ENCODE peak calls at places on chromosomes 2 and 18, in five cellular contexts. N is tibial nerve, P is upper lobe of left lung, D is AG04449, H is endothelial cell. T is an unnamed sample.

GRCh38 chr2:8103085-8103708 is 578.7 kb upstream of the ID2 start:
- DNase-seq in N (no peak), P (no peak), D (no peak), H (no peak), T (no peak)

GRCh38 chr2:150676747-150677382 is 189.4 kb upstream of the RND3 start:
- DNase-seq in N (no peak), P (no peak), D (no peak), H (no peak), T (no peak)

GRCh38 chr2:47288864-47289263 is 114.1 kb upstream of the MSH2 start:
- DNase-seq in N (no peak), P (no peak), D (peak; percentile 95), H (no peak), T (no peak)

GRCh38 chr2:32135409-32135808 is 30.3 kb upstream of the SLC30A6 start:
- DNase-seq in N (no peak), P (no peak), D (peak; percentile 28), H (no peak), T (no peak)

GRCh38 chr2:17557596-17557995 is 17.1 kb downstream of the VSNL1 start:
- DNase-seq in N (no peak), P (no peak), D (no peak), H (no peak), T (no peak)

GRCh38 chr2:109343460-109343859 is 214.5 kb downstream of the SH3RF3 start:
- DNase-seq in N (no peak), P (no peak), D (no peak), H (no peak), T (no peak)

GRCh38 chr2:182301093-182301492 is 125.7 kb downstream of the PDE1A start:
- DNase-seq in N (no peak), P (no peak), D (no peak), H (no peak), T (no peak)

GRCh38 chr2:224104668-224105386 is 65.7 kb upstream of the SERPINE2 start:
- DNase-seq in N (no peak), P (no peak), D (no peak), H (no peak), T (no peak)

GRCh38 chr18:6920099-6920955 is 190.8 kb downstream of the ARHGAP28 start:
- DNase-seq in N (peak; percentile 79), P (no peak), D (peak; percentile 24), H (peak; percentile 80), T (peak; percentile 62)

GRCh38 chr18:58544179-58544578 is 84.7 kb downstream of the ALPK2 start:
- DNase-seq in N (no peak), P (no peak), D (no peak), H (no peak), T (no peak)

GRCh38 chr18:74155276-74155675 is 7.0 kb downstream of the TIMM21 start:
- DNase-seq in N (no peak), P (no peak), D (no peak), H (no peak), T (no peak)

GRCh38 chr18:3479978-3480377 is 30.0 kb downstream of the TGIF1 start:
- DNase-seq in N (no peak), P (no peak), D (no peak), H (no peak), T (no peak)

GRCh38 chr18:3482258-3482657 is 32.3 kb downstream of the TGIF1 start:
- DNase-seq in N (no peak), P (no peak), D (no peak), H (no peak), T (no peak)

GRCh38 chr18:3478262-3478978 is 28.4 kb downstream of the TGIF1 start:
- DNase-seq in N (no peak), P (no peak), D (no peak), H (no peak), T (no peak)

GRCh38 chr18:3480827-3481226 is 30.9 kb downstream of the TGIF1 start:
- DNase-seq in N (no peak), P (no peak), D (no peak), H (no peak), T (no peak)

DNA sequence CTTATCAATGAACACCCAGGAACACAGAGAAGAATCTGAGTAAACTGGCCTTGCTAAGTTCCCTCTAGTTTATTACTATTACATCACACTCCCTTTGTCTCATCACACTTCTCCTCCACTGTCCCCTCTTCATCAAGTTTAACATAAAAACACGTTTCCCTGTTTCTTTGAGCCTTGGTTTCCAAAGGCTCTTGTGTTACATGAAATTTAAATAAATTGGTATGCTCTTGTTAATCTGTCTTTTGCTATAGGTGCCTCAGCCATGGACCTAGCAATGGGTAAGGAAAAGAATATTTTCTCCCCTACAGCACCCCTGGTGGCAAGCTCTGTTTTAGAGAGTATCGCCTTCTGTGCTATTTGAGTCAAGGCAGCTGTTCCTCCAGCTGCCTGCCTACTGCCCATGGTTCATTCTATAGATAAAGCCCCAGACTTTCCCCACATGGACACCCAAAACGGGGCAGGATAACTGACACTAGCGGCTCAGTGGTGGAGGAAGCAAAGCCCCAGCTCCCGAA is 31.8 kb downstream of the TGIF1 start:
- DNase-seq in N (no peak), P (no peak), D (no peak), H (peak; percentile 39), T (peak; percentile 36)
- TF ChIP-seq CTCF in N (peak; percentile 31), P (peak; percentile 31), D (peak; percentile 45), H (peak; percentile 43), T (peak; percentile 50)

DNA sequence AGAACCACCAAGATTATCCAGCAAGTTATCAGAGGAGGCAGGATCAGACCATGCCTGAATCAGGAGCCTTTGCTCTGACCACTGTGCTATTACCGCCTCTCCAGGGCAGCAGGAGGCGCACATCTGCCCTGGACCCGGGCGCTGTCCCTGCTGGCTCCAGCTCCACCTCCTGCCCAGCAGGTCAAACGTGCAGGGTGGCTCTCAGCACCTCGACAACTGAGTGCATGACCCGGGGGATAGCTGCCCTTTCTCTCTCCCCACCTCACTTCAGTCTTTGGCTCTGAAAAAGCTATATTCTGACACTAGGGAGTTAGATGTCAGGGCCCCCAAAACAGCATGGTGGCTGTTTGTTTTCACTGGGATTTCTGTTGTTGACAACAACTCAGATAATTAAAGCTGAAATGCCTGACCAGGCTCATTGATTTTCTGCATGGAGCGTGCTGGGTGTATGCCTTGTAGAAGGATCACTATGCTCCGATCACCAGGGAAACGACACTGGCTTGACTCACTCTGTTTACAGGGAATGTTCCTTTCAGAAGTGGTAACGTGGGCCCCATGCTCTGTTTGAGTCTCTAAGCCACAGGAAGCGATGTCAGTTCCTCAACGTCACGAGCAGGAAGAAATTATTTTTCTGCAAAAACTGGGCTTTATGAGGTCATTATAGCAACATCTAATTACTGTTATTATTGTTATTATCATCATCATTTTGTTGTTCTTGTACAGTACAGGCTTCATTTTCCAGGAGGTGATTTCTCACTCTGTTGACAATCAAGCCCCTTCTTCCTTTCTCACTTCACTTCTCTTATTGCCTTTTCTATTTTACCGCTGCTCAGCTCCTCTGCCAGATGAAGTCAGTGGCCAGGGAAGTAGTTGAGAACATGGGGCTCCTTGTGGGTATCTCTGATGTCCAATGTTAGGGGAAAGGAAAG is 125.6 kb downstream of the PLB1 start:
- DNase-seq in N (peak; percentile 90), P (peak; percentile 95), D (no peak), H (peak; percentile 35), T (peak; percentile 38)
- TF ChIP-seq CTCF in N (no peak), P (peak; percentile 51), D (peak; percentile 18), H (no peak), T (no peak)

GRCh38 chr2:23414876-23415275 is 29.9 kb downstream of the KLHL29 start:
- DNase-seq in N (no peak), P (no peak), D (no peak), H (no peak), T (no peak)
- TF ChIP-seq CTCF in N (no peak), P (no peak), D (peak; percentile 29), H (no peak), T (no peak)

DNA sequence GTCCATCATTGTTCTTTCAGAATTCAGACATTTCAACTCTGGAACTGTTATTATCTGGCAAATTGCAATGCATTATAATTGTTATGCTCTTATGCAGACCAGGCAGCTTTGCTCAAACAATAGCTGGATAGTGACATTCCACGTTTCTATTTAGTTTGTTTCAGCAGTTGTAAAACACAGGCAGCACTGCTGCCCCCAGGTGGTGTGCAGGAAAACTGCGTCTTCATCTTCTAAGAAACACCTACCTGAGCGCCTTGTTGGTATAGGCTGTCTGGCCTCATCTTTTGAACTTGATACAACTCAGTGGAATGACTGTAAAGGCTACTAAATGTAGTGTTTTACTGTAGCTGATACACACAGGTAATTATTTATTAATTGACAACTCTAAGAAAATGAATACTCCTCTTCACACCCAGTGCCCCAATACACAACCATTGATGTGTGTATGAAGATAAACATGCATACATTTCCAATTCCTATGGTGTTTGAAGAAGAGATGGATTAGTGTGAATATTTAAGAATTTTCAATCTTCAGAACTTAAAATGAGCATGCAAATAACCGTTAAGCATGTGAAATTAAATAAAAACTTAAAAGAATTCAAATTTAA is 85.5 kb downstream of the CD8B2 start:
- DNase-seq in N (no peak), P (no peak), D (no peak), H (peak; percentile 51), T (peak; percentile 42)
- TF ChIP-seq CTCF in N (peak; percentile 15), P (no peak), D (peak; percentile 16), H (peak; percentile 86), T (peak; percentile 84)

DNA sequence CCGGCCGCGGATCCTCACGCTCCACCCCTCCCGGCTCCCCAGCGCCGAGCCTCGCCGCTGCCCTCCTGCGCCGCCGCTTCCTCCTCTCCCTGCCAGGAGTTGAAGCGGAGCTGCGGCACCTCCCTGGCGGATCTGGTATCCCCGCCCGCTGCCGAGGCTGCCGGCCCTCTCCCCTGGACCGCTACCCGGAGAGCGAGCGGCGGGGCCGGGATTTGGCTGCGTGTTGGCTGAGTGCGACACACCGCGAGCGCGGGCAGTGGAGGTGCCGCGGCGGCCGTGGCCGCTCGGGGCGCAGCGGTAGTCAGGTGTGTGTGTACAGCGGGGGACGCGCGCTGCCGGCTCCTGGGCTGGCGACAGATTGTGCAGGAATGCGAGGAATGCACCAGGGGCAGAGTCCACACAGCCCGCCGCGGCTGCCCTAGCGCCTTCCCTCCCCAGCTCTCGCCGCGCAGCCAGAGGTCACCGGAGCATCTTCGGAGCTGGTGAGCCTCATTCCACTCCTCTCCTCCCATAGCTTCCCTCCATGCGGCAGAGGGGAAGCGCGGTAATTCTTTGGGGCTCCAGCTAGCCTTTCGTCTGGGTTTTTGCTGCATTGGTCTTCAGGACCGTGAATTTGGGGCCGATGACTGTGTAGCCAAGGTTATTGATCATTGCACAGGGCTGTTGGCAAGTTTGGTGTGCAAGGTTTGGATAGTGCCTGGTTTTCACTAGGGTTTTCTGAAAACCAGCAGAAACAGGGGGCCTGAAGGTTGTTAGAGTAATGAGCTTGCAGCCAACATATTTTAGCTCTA is 1.3 kb downstream of the PKP4 start:
- DNase-seq in N (peak; percentile 24), P (peak; percentile 81), D (no peak), H (peak; percentile 77), T (peak; percentile 75)
- TF ChIP-seq CTCF in N (peak; percentile 20), P (peak; percentile 90), D (peak; percentile 32), H (no peak), T (no peak)

DNA sequence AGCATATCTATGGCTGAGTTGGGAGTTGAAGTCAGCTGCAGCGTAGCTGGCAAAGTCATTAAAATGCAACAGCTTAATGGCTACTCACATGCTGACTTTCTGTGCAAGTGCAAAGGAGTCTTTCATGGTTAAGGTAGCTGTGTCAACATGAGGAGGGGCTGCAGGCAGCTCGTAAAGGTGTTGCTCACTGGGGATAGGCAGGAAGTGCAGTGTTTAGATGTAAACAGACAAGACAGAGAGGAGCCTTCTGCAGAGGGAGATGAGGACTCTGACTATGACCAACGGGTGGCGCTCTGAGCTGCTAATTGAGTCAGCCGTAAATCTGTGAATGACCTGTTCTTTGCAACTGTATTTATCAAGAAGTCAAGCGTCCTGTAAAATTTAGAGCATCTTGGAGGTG is 22.3 kb upstream of the CAVIN2 start:
- DNase-seq in N (no peak), P (peak; percentile 25), D (no peak), H (peak; percentile 64), T (peak; percentile 81)
- TF ChIP-seq CTCF in N (no peak), P (no peak), D (peak; percentile 32), H (peak; percentile 69), T (peak; percentile 55)